ENCODE peak calls at places on chromosomes 2 and 18, in seven cellular contexts. One of them, this sample, is unnamed.
A peak's percentile ranks its signal among the peaks of the same experiment; 100 is the strongest.

GRCh38 chr18:36662000-36662399 is 166.8 kb downstream of the TPGS2 start:
- DNase-seq in fibroblast of mammary gland: peak; percentile 31
- DNase-seq in astrocyte of the cerebellum: no peak
- DNase-seq in AG04450: no peak
- DNase-seq in cardiac fibroblast: peak; percentile 11
- DNase-seq in brain microvascular endothelial cell: no peak
- DNase-seq in mucosa of descending colon: no peak
- DNase-seq in this sample: peak; percentile 42

GRCh38 chr2:181178823-181179412 is 198.5 kb downstream of the UBE2E3 start:
- DNase-seq in cardiac fibroblast: no peak
- DNase-seq in mucosa of descending colon: no peak
- DNase-seq in fibroblast of mammary gland: no peak
- DNase-seq in astrocyte of the cerebellum: no peak
- DNase-seq in AG04450: no peak
- DNase-seq in brain microvascular endothelial cell: no peak
- DNase-seq in this sample: no peak

GRCh38 chr2:37632310-37632709 is 39.1 kb downstream of the CDC42EP3 start:
- DNase-seq in fibroblast of mammary gland: no peak
- DNase-seq in cardiac fibroblast: no peak
- DNase-seq in mucosa of descending colon: no peak
- DNase-seq in AG04450: no peak
- DNase-seq in astrocyte of the cerebellum: no peak
- DNase-seq in brain microvascular endothelial cell: no peak
- DNase-seq in this sample: no peak

GRCh38 chr2:105886029-105886454 is 141.3 kb downstream of the NCK2 start:
- DNase-seq in fibroblast of mammary gland: peak; percentile 56
- DNase-seq in brain microvascular endothelial cell: peak; percentile 24
- DNase-seq in AG04450: peak; percentile 39
- DNase-seq in cardiac fibroblast: peak; percentile 90
- DNase-seq in mucosa of descending colon: no peak
- DNase-seq in astrocyte of the cerebellum: no peak
- DNase-seq in this sample: peak; percentile 10

GRCh38 chr2:128664499-128664971 is 345.9 kb upstream of the HS6ST1 start:
- DNase-seq in brain microvascular endothelial cell: no peak
- DNase-seq in fibroblast of mammary gland: no peak
- DNase-seq in cardiac fibroblast: no peak
- DNase-seq in AG04450: no peak
- DNase-seq in mucosa of descending colon: no peak
- DNase-seq in astrocyte of the cerebellum: no peak
- DNase-seq in this sample: no peak

GRCh38 chr2:168371273-168371992 is 84.6 kb upstream of the CERS6 start:
- DNase-seq in mucosa of descending colon: no peak
- DNase-seq in fibroblast of mammary gland: no peak
- DNase-seq in astrocyte of the cerebellum: no peak
- DNase-seq in brain microvascular endothelial cell: no peak
- DNase-seq in AG04450: no peak
- DNase-seq in cardiac fibroblast: no peak
- DNase-seq in this sample: no peak

GRCh38 chr2:71385008-71385407 is 53.4 kb downstream of the ZNF638 start:
- DNase-seq in astrocyte of the cerebellum: peak; percentile 26
- DNase-seq in AG04450: peak; percentile 58
- DNase-seq in fibroblast of mammary gland: peak; percentile 89
- DNase-seq in mucosa of descending colon: no peak
- DNase-seq in brain microvascular endothelial cell: peak; percentile 63
- DNase-seq in cardiac fibroblast: peak; percentile 70
- DNase-seq in this sample: peak; percentile 64

GRCh38 chr18:74836296-74837139 is 238.8 kb downstream of the ZNF407 start:
- DNase-seq in fibroblast of mammary gland: peak; percentile 45
- DNase-seq in astrocyte of the cerebellum: no peak
- DNase-seq in mucosa of descending colon: no peak
- DNase-seq in AG04450: no peak
- DNase-seq in cardiac fibroblast: peak; percentile 43
- DNase-seq in brain microvascular endothelial cell: peak; percentile 40
- DNase-seq in this sample: peak; percentile 48

GRCh38 chr2:39657538-39657937 is 8.2 kb upstream of the TMEM178A start:
- DNase-seq in mucosa of descending colon: no peak
- DNase-seq in AG04450: no peak
- DNase-seq in fibroblast of mammary gland: no peak
- DNase-seq in cardiac fibroblast: no peak
- DNase-seq in astrocyte of the cerebellum: no peak
- DNase-seq in brain microvascular endothelial cell: no peak
- DNase-seq in this sample: no peak

GRCh38 chr2:191811807-191812602 is 34.9 kb downstream of the CAVIN2 start:
- DNase-seq in fibroblast of mammary gland: peak; percentile 77
- DNase-seq in brain microvascular endothelial cell: peak; percentile 61
- DNase-seq in cardiac fibroblast: peak; percentile 83
- DNase-seq in AG04450: peak; percentile 47
- DNase-seq in mucosa of descending colon: no peak
- DNase-seq in astrocyte of the cerebellum: peak; percentile 60
- DNase-seq in this sample: peak; percentile 68

GRCh38 chr2:197927994-197928393 is 123.6 kb downstream of the PLCL1 start:
- DNase-seq in brain microvascular endothelial cell: no peak
- DNase-seq in fibroblast of mammary gland: peak; percentile 57
- DNase-seq in mucosa of descending colon: no peak
- DNase-seq in AG04450: no peak
- DNase-seq in cardiac fibroblast: peak; percentile 8
- DNase-seq in astrocyte of the cerebellum: no peak
- DNase-seq in this sample: peak; percentile 8

GRCh38 chr2:60555066-60555793 is 1.8 kb upstream of the BCL11A start:
- DNase-seq in astrocyte of the cerebellum: peak; percentile 47
- DNase-seq in cardiac fibroblast: peak; percentile 73
- DNase-seq in AG04450: peak; percentile 37
- DNase-seq in brain microvascular endothelial cell: no peak
- DNase-seq in mucosa of descending colon: peak; percentile 81
- DNase-seq in fibroblast of mammary gland: peak; percentile 51
- DNase-seq in this sample: peak; percentile 78

GRCh38 chr2:20035961-20036666 is 15.3 kb downstream of the LAPTM4A start:
- DNase-seq in cardiac fibroblast: no peak
- DNase-seq in brain microvascular endothelial cell: no peak
- DNase-seq in AG04450: no peak
- DNase-seq in mucosa of descending colon: no peak
- DNase-seq in fibroblast of mammary gland: no peak
- DNase-seq in astrocyte of the cerebellum: no peak
- DNase-seq in this sample: no peak

DNA sequence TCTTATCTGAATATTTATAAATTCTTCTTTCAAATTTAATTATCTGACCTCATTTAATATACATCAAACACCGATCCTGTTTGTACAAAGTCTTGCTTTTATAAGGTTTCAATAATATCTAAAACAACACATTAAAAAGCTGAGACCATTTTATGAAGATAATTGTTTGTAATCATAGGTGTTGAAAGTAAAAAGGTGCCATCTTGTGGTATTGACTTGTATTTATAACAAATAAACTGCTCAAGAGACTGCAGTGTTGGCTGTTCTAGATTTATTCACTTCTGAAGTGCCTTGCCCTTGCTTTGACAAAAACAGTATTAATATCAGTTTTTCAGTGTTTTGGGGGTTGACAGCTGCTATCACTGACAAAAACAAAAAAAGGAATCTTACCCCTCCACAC is 286.8 kb upstream of the HNMT start:
- DNase-seq in mucosa of descending colon: no peak
- DNase-seq in astrocyte of the cerebellum: no peak
- DNase-seq in cardiac fibroblast: no peak
- DNase-seq in AG04450: no peak
- DNase-seq in fibroblast of mammary gland: no peak
- DNase-seq in brain microvascular endothelial cell: no peak
- DNase-seq in this sample: peak; percentile 5
- TF ChIP-seq CTCF in mucosa of descending colon: no peak
- TF ChIP-seq CTCF in astrocyte of the cerebellum: no peak
- TF ChIP-seq CTCF in cardiac fibroblast: no peak
- TF ChIP-seq CTCF in AG04450: no peak
- TF ChIP-seq CTCF in fibroblast of mammary gland: no peak
- TF ChIP-seq CTCF in brain microvascular endothelial cell: no peak
- TF ChIP-seq CTCF in this sample: peak; percentile 18

DNA sequence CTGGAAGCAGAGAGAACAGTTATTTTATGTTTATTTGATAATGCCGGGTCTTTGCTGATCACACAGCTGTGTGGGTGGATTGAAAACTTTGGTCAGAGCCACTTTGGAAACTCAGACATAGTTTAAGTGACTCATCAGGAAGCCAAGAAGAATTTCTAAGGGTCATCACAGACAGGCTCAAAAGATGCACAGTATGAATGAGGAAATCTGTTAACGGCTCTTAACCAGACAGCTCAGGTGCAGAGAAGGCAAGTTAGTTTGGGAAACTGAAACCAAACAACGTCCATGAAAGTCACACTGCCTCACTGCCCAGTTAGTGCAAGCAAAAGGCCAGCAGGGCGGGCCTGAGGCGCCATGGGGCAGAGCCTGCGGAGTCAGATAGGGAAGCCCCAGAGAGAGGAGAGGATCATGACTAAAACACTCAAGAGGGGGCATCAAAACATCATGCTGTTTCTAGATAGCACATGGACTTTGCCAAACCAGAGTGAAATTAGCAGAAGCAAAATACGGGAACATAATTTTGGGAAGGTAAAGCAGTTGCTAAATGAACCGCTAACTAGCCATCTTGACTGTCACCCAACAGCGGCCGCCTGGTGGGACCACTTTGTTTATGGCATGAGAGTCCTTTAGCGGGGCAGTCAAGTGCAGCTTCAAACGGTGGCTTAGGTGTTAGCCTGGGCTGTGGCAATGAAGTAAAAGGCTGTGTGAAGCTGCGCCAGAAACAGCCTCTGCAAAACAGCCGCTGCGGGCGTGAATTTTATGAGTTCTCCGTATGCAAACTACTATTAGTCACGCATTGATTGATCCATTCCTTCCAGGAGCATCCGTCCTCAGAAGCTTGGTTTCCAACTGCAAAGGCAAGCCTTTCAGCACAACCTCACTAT is 101.2 kb downstream of the KCTD18 start:
- DNase-seq in brain microvascular endothelial cell: peak; percentile 90
- DNase-seq in astrocyte of the cerebellum: peak; percentile 36
- DNase-seq in AG04450: peak; percentile 82
- DNase-seq in cardiac fibroblast: peak; percentile 57
- DNase-seq in mucosa of descending colon: peak; percentile 66
- DNase-seq in fibroblast of mammary gland: peak; percentile 89
- DNase-seq in this sample: peak; percentile 69
- H3K4me3 ChIP-seq in brain microvascular endothelial cell: peak overlapping the region; percentile 18
- H3K4me3 ChIP-seq in astrocyte of the cerebellum: peak overlapping the region; percentile 10
- H3K4me3 ChIP-seq in AG04450: peak overlapping the region; percentile 5
- H3K4me3 ChIP-seq in cardiac fibroblast: no peak overlapping the region
- H3K4me3 ChIP-seq in mucosa of descending colon: no peak overlapping the region
- H3K4me3 ChIP-seq in fibroblast of mammary gland: no peak overlapping the region
- H3K4me3 ChIP-seq in this sample: no peak overlapping the region

GRCh38 chr18:64410685-64411084 is 261.8 kb upstream of the LINC00305 start:
- DNase-seq in mucosa of descending colon: no peak
- DNase-seq in brain microvascular endothelial cell: no peak
- DNase-seq in fibroblast of mammary gland: no peak
- DNase-seq in astrocyte of the cerebellum: no peak
- DNase-seq in AG04450: no peak
- DNase-seq in cardiac fibroblast: no peak
- DNase-seq in this sample: no peak

GRCh38 chr18:64407606-64408005 is 258.7 kb upstream of the LINC00305 start:
- DNase-seq in astrocyte of the cerebellum: no peak
- DNase-seq in brain microvascular endothelial cell: no peak
- DNase-seq in mucosa of descending colon: no peak
- DNase-seq in cardiac fibroblast: no peak
- DNase-seq in AG04450: no peak
- DNase-seq in fibroblast of mammary gland: no peak
- DNase-seq in this sample: no peak

GRCh38 chr18:64403784-64404498 is 255.1 kb upstream of the LINC00305 start:
- DNase-seq in cardiac fibroblast: no peak
- DNase-seq in AG04450: no peak
- DNase-seq in fibroblast of mammary gland: no peak
- DNase-seq in astrocyte of the cerebellum: no peak
- DNase-seq in brain microvascular endothelial cell: peak; percentile 3
- DNase-seq in mucosa of descending colon: no peak
- DNase-seq in this sample: no peak

GRCh38 chr18:64405161-64405560 is 256.3 kb upstream of the LINC00305 start:
- DNase-seq in mucosa of descending colon: no peak
- DNase-seq in cardiac fibroblast: peak; percentile 5
- DNase-seq in brain microvascular endothelial cell: peak; percentile 69
- DNase-seq in fibroblast of mammary gland: no peak
- DNase-seq in astrocyte of the cerebellum: no peak
- DNase-seq in AG04450: no peak
- DNase-seq in this sample: peak; percentile 10

DNA sequence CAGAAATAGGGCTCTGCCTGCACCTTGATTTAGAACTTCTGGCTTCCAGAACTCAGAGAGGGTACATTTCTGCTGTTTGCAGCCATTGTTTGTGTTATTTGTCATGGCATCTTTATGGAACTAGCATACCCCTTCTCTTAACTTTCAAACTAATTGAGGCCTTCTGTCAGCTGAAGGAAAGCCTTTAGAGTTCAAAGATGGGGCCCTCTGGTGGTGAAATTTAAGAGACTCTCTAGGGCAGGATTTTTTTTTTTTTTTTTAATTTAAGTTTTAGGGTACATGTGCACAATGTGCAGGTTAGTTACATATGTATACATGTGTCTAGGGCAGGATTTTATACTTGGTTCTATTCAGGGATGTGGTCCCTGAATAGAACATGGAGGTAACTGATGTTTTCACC is 260.6 kb upstream of the LINC00305 start:
- DNase-seq in cardiac fibroblast: peak; percentile 14
- DNase-seq in mucosa of descending colon: no peak
- DNase-seq in fibroblast of mammary gland: peak; percentile 1
- DNase-seq in astrocyte of the cerebellum: peak; percentile 11
- DNase-seq in AG04450: no peak
- DNase-seq in brain microvascular endothelial cell: peak; percentile 2
- DNase-seq in this sample: peak; percentile 11
- TF ChIP-seq CTCF in cardiac fibroblast: no peak
- TF ChIP-seq CTCF in mucosa of descending colon: no peak
- TF ChIP-seq CTCF in fibroblast of mammary gland: peak; percentile 6
- TF ChIP-seq CTCF in astrocyte of the cerebellum: peak; percentile 46
- TF ChIP-seq CTCF in AG04450: no peak
- TF ChIP-seq CTCF in brain microvascular endothelial cell: peak; percentile 48
- TF ChIP-seq CTCF in this sample: peak; percentile 26

GRCh38 chr2:65228249-65228750 is 669 bp downstream of the ACTR2 start:
- DNase-seq in brain microvascular endothelial cell: no peak
- DNase-seq in cardiac fibroblast: peak; percentile 54
- DNase-seq in mucosa of descending colon: no peak
- DNase-seq in astrocyte of the cerebellum: no peak
- DNase-seq in fibroblast of mammary gland: peak; percentile 52
- DNase-seq in AG04450: no peak
- DNase-seq in this sample: peak; percentile 34

GRCh38 chr2:65231121-65231520 is 3.5 kb downstream of the ACTR2 start:
- DNase-seq in fibroblast of mammary gland: peak; percentile 54
- DNase-seq in astrocyte of the cerebellum: no peak
- DNase-seq in brain microvascular endothelial cell: no peak
- DNase-seq in AG04450: no peak
- DNase-seq in cardiac fibroblast: peak; percentile 20
- DNase-seq in mucosa of descending colon: no peak
- DNase-seq in this sample: peak; percentile 39

GRCh38 chr2:65227471-65228248 is at the start of gene ACTR2:
- DNase-seq in brain microvascular endothelial cell: peak; percentile 95
- DNase-seq in astrocyte of the cerebellum: peak; percentile 89
- DNase-seq in AG04450: peak; percentile 93
- DNase-seq in cardiac fibroblast: peak; percentile 98
- DNase-seq in mucosa of descending colon: peak; percentile 99
- DNase-seq in fibroblast of mammary gland: peak; percentile 94
- DNase-seq in this sample: peak; percentile 98

GRCh38 chr2:65231892-65232477 is 4.4 kb downstream of the ACTR2 start:
- DNase-seq in AG04450: no peak
- DNase-seq in cardiac fibroblast: no peak
- DNase-seq in mucosa of descending colon: no peak
- DNase-seq in brain microvascular endothelial cell: peak; percentile 76
- DNase-seq in astrocyte of the cerebellum: no peak
- DNase-seq in fibroblast of mammary gland: peak; percentile 62
- DNase-seq in this sample: peak; percentile 18

GRCh38 chr2:65232636-65233035 is 5.0 kb downstream of the ACTR2 start:
- DNase-seq in fibroblast of mammary gland: peak; percentile 62
- DNase-seq in AG04450: peak; percentile 34
- DNase-seq in astrocyte of the cerebellum: no peak
- DNase-seq in brain microvascular endothelial cell: no peak
- DNase-seq in mucosa of descending colon: no peak
- DNase-seq in cardiac fibroblast: peak; percentile 27
- DNase-seq in this sample: peak; percentile 45
- H3K4me3 ChIP-seq in fibroblast of mammary gland: no peak overlapping the region
- H3K4me3 ChIP-seq in AG04450: no peak overlapping the region
- H3K4me3 ChIP-seq in astrocyte of the cerebellum: no peak overlapping the region
- H3K4me3 ChIP-seq in brain microvascular endothelial cell: no peak overlapping the region
- H3K4me3 ChIP-seq in mucosa of descending colon: no peak overlapping the region
- H3K4me3 ChIP-seq in cardiac fibroblast: no peak overlapping the region
- H3K4me3 ChIP-seq in this sample: no peak overlapping the region

GRCh38 chr2:14577843-14578242 is 54.7 kb upstream of the LRATD1 start:
- DNase-seq in AG04450: no peak
- DNase-seq in brain microvascular endothelial cell: no peak
- DNase-seq in astrocyte of the cerebellum: no peak
- DNase-seq in cardiac fibroblast: no peak
- DNase-seq in fibroblast of mammary gland: no peak
- DNase-seq in mucosa of descending colon: no peak
- DNase-seq in this sample: peak; percentile 46
- TF ChIP-seq CTCF in AG04450: no peak
- TF ChIP-seq CTCF in brain microvascular endothelial cell: no peak
- TF ChIP-seq CTCF in astrocyte of the cerebellum: no peak
- TF ChIP-seq CTCF in cardiac fibroblast: no peak
- TF ChIP-seq CTCF in fibroblast of mammary gland: no peak
- TF ChIP-seq CTCF in mucosa of descending colon: no peak
- TF ChIP-seq CTCF in this sample: no peak